ENCODE peak calls at places on chromosome 22, in four cellular contexts. One of them, this sample, is unnamed.
A peak's percentile ranks its signal among the peaks of the same experiment; 100 is the strongest.

GRCh38 chr22:38080847-38081635 is 2.9 kb downstream of the SLC16A8 start:
- DNase-seq in HepG2: no peak
- DNase-seq in GM12878: no peak
- DNase-seq in K562: no peak
- DNase-seq in this sample: no peak

GRCh38 chr22:37501610-37502341 is 15.6 kb upstream of the MFNG start:
- DNase-seq in HepG2: peak; percentile 99
- DNase-seq in GM12878: no peak
- DNase-seq in K562: peak; percentile 19
- DNase-seq in this sample: no peak

GRCh38 chr22:37654556-37655251 is 3.8 kb upstream of the PDXP start:
- DNase-seq in HepG2: no peak
- DNase-seq in GM12878: no peak
- DNase-seq in K562: no peak
- DNase-seq in this sample: no peak

GRCh38 chr22:44182591-44183588 is 2.2 kb downstream of the PARVG start:
- DNase-seq in HepG2: no peak
- DNase-seq in GM12878: no peak
- DNase-seq in K562: no peak
- DNase-seq in this sample: no peak

GRCh38 chr22:35479359-35479758 is 61.3 kb upstream of the RASD2 start:
- DNase-seq in HepG2: no peak
- DNase-seq in GM12878: no peak
- DNase-seq in K562: no peak
- DNase-seq in this sample: no peak

GRCh38 chr22:28980326-28980725 is 81.3 kb downstream of the C22orf31 start:
- DNase-seq in HepG2: no peak
- DNase-seq in GM12878: no peak
- DNase-seq in K562: no peak
- DNase-seq in this sample: no peak

GRCh38 chr22:49768077-49768476 is 59.6 kb downstream of the BRD1 start:
- DNase-seq in HepG2: no peak
- DNase-seq in GM12878: no peak
- DNase-seq in K562: no peak
- DNase-seq in this sample: no peak

GRCh38 chr22:21688706-21689381 is 23.0 kb downstream of the PPIL2 start:
- DNase-seq in HepG2: no peak
- DNase-seq in GM12878: no peak
- DNase-seq in K562: no peak
- DNase-seq in this sample: no peak

GRCh38 chr22:36544107-36544620 is 15.2 kb upstream of the EIF3D start:
- DNase-seq in HepG2: no peak
- DNase-seq in GM12878: no peak
- DNase-seq in K562: peak; percentile 27
- DNase-seq in this sample: no peak

GRCh38 chr22:32573991-32574390 is 99.4 kb downstream of the FBXO7 start:
- DNase-seq in HepG2: no peak
- DNase-seq in GM12878: no peak
- DNase-seq in K562: no peak
- DNase-seq in this sample: no peak

GRCh38 chr22:50691521-50691920 is 18.9 kb downstream of the SHANK3 start:
- DNase-seq in HepG2: peak; percentile 33
- DNase-seq in GM12878: peak; percentile 13
- DNase-seq in K562: peak; percentile 43
- DNase-seq in this sample: no peak

GRCh38 chr22:42719656-42720262 is 911 bp downstream of the A4GALT start:
- DNase-seq in HepG2: no peak
- DNase-seq in GM12878: no peak
- DNase-seq in K562: no peak
- DNase-seq in this sample: no peak

GRCh38 chr22:21760640-21761039 is 25.0 kb upstream of the YPEL1 start:
- DNase-seq in HepG2: no peak
- DNase-seq in GM12878: no peak
- DNase-seq in K562: no peak
- DNase-seq in this sample: no peak

GRCh38 chr22:44601725-44602124 is 100.3 kb upstream of the PRR5 start:
- DNase-seq in HepG2: no peak
- DNase-seq in GM12878: no peak
- DNase-seq in K562: no peak
- DNase-seq in this sample: no peak

GRCh38 chr22:19422440-19423301 is 8.9 kb downstream of the HIRA start:
- DNase-seq in HepG2: no peak
- DNase-seq in GM12878: no peak
- DNase-seq in K562: no peak
- DNase-seq in this sample: no peak

GRCh38 chr22:48943567-48944432 is 883.9 kb downstream of the BRD1 start:
- DNase-seq in HepG2: peak; percentile 97
- DNase-seq in GM12878: no peak
- DNase-seq in K562: peak; percentile 32
- DNase-seq in this sample: peak; percentile 33

GRCh38 chr22:33848251-33848650 is 72.0 kb downstream of the LARGE1 start:
- DNase-seq in HepG2: no peak
- DNase-seq in GM12878: no peak
- DNase-seq in K562: no peak
- DNase-seq in this sample: no peak

GRCh38 chr22:37187891-37188761 is at the start of gene C1QTNF6:
- DNase-seq in HepG2: no peak
- DNase-seq in GM12878: no peak
- DNase-seq in K562: no peak
- DNase-seq in this sample: peak; percentile 78

GRCh38 chr22:48104786-48105185 is 1342.3 kb downstream of the TBC1D22A start:
- DNase-seq in HepG2: no peak
- DNase-seq in GM12878: no peak
- DNase-seq in K562: no peak
- DNase-seq in this sample: no peak

GRCh38 chr22:50293441-50294318 is 13.8 kb downstream of the PLXNB2 start:
- DNase-seq in HepG2: peak; percentile 87
- DNase-seq in GM12878: no peak
- DNase-seq in K562: no peak
- DNase-seq in this sample: peak; percentile 90

GRCh38 chr22:34055525-34056200 is 135.4 kb upstream of the LARGE1 start:
- DNase-seq in HepG2: peak; percentile 62
- DNase-seq in GM12878: no peak
- DNase-seq in K562: peak; percentile 2
- DNase-seq in this sample: peak; percentile 87

GRCh38 chr22:37560682-37561208 is 465 bp downstream of the CDC42EP1 start:
- DNase-seq in HepG2: no peak
- DNase-seq in GM12878: no peak
- DNase-seq in K562: no peak
- DNase-seq in this sample: no peak

GRCh38 chr22:44592466-44593180 is 94.6 kb upstream of the RTL6 start:
- DNase-seq in HepG2: no peak
- DNase-seq in GM12878: no peak
- DNase-seq in K562: no peak
- DNase-seq in this sample: no peak

GRCh38 chr22:19959043-19959586 is 17.5 kb upstream of the TXNRD2 start:
- DNase-seq in HepG2: peak; percentile 92
- DNase-seq in GM12878: no peak
- DNase-seq in K562: peak; percentile 100
- DNase-seq in this sample: peak; percentile 81

GRCh38 chr22:31944700-31945477 is 554 bp downstream of the YWHAH start:
- DNase-seq in HepG2: no peak
- DNase-seq in GM12878: no peak
- DNase-seq in K562: peak; percentile 65
- DNase-seq in this sample: no peak

GRCh38 chr22:50057292-50057867 is 718 bp downstream of the TTLL8 start:
- DNase-seq in HepG2: no peak
- DNase-seq in GM12878: no peak
- DNase-seq in K562: no peak
- DNase-seq in this sample: no peak

GRCh38 chr22:45844949-45845613 is 131.9 kb downstream of the WNT7B start:
- DNase-seq in HepG2: no peak
- DNase-seq in GM12878: no peak
- DNase-seq in K562: no peak
- DNase-seq in this sample: no peak

GRCh38 chr22:37549704-37550059 is 10.6 kb upstream of the CDC42EP1 start:
- DNase-seq in HepG2: no peak
- DNase-seq in GM12878: no peak
- DNase-seq in K562: no peak
- DNase-seq in this sample: no peak

GRCh38 chr22:23121026-23121823 is 20.6 kb downstream of the RSPH14 start:
- DNase-seq in HepG2: no peak
- DNase-seq in GM12878: no peak
- DNase-seq in K562: no peak
- DNase-seq in this sample: no peak

GRCh38 chr22:21942407-21942895 is 10.2 kb downstream of the PPM1F start:
- DNase-seq in HepG2: no peak
- DNase-seq in GM12878: no peak
- DNase-seq in K562: no peak
- DNase-seq in this sample: no peak

GRCh38 chr22:31056986-31057599 is 24.0 kb upstream of the SMTN start:
- DNase-seq in HepG2: no peak
- DNase-seq in GM12878: no peak
- DNase-seq in K562: no peak
- DNase-seq in this sample: no peak

GRCh38 chr22:46763051-46763705 is 728 bp downstream of the TBC1D22A start:
- DNase-seq in HepG2: no peak
- DNase-seq in GM12878: no peak
- DNase-seq in K562: peak; percentile 39
- DNase-seq in this sample: no peak

GRCh38 chr22:42635531-42635930 is 4.9 kb downstream of the ATP5MGL start:
- DNase-seq in HepG2: no peak
- DNase-seq in GM12878: no peak
- DNase-seq in K562: no peak
- DNase-seq in this sample: no peak

GRCh38 chr22:41361716-41362310 is 19.9 kb upstream of the TEF start:
- DNase-seq in HepG2: no peak
- DNase-seq in GM12878: no peak
- DNase-seq in K562: no peak
- DNase-seq in this sample: no peak

GRCh38 chr22:31753005-31753633 is 700 bp upstream of the DEPDC5 start:
- DNase-seq in HepG2: peak; percentile 87
- DNase-seq in GM12878: no peak
- DNase-seq in K562: peak; percentile 85
- DNase-seq in this sample: no peak

DNA sequence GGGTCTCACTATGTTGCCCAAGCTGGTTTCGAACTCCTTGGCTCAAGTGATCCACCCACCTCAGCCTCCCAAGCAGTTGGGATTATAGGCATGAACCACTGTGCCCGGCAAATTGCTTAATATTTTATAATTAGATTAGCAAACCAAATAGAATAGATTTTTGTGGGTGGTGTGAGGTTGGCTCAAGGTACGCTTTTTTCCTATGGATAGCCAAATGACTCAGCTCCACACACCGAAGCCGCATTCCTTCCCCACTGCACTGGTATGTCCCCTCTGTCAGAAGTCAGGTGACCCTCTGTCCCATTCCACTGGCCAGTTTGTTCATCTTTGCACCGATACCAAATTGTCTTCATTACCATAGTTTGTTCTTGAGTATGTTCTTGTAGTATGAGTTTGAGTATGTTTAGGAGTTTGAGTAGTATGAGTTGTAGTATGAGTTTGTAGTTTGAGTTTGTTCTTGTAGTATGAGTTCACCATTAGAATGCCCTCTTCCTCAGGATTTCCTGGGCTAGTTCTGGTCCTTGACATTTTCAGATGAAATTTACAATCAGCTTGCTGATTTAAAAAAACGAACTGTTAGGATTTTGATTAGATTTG is 19.4 kb downstream of the SUSD2 start:
- DNase-seq in HepG2: peak; percentile 86
- DNase-seq in GM12878: no peak
- DNase-seq in K562: no peak
- DNase-seq in this sample: no peak
- TF ChIP-seq SRF in HepG2: no peak
- TF ChIP-seq SRF in GM12878: no peak
- TF ChIP-seq SRF in K562: no peak
- TF ChIP-seq SRF in this sample: no peak

DNA sequence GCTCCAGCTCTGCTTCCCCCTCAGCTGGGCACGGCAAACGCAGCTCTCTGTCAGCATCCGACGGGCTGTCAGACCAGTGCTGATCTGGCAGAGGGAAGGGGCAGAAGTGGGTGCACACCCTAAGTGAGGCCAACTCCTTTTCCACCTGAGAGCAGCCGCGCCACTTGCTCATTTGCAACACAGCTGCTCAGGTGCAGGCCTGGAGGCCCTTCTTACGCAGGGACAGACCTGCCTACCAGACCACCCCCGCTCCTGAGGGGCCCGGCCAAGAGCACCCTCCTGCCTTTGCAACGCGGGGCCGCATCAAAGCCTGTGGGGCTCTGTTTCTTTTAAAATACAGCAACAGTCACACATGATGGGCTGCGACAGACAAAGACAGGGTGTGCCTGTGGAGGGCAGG is 47.8 kb upstream of the BID start:
- DNase-seq in HepG2: no peak
- DNase-seq in GM12878: no peak
- DNase-seq in K562: no peak
- DNase-seq in this sample: no peak
- TF ChIP-seq USF2 in HepG2: no peak
- TF ChIP-seq USF2 in GM12878: no peak
- TF ChIP-seq USF2 in K562: no peak
- TF ChIP-seq USF2 in this sample: no peak

DNA sequence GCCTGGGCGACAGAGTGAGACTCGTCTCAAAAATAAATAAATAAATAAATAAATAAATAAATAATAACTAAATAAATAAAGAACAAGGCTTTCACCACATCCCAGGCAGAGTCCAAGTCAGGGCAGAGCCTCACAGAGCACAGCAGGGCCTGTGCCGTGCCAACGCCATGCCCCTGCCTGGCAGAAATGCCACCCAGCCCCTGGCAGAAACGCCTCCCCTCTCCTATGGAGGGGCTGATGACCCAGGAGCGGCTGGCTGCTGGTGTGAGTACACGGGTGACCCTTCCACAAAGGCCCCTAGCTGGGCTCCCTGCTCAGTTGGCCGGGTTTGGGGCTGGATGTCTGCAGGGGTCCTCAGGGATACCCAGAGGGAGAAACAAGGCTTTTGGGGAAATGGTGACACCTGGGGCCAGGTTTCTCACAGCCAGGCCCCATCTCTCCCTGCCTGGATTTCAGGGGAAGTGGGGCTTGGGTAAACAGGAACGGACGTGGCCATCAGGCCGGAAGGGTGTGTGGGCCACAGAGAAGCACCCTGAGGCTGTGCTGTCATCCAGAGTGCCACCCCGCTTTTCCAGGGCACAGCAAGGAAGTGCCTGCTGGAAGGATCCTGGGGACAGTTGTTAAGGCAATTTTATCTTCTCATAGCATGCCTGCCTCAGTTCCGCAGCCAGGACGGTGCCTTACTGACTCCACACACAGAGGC is 5.1 kb downstream of the BID start:
- DNase-seq in HepG2: no peak
- DNase-seq in GM12878: no peak
- DNase-seq in K562: no peak
- DNase-seq in this sample: no peak
- TF ChIP-seq SRF in HepG2: no peak
- TF ChIP-seq SRF in GM12878: no peak
- TF ChIP-seq SRF in K562: no peak
- TF ChIP-seq SRF in this sample: no peak

GRCh38 chr22:39350803-39351688 is 1.3 kb downstream of the SYNGR1 start:
- DNase-seq in HepG2: no peak
- DNase-seq in GM12878: no peak
- DNase-seq in K562: no peak
- DNase-seq in this sample: no peak
- TF ChIP-seq USF2 in HepG2: no peak
- TF ChIP-seq USF2 in GM12878: no peak
- TF ChIP-seq USF2 in K562: no peak
- TF ChIP-seq USF2 in this sample: no peak

This sample was measured in H1.